ENCODE peak calls at places on chromosomes 3 and 15, in six cellular contexts. H is mammary epithelial cell, Z is neural crest cell, W is AG04449, S is RWPE1, R is glomerular endothelial cell. G is an unnamed sample.

GRCh38 chr3:197195326-197195725 is 103.1 kb downstream of the DLG1 start:
- DNase-seq in H (no peak), Z (no peak), W (no peak), S (no peak), R (no peak), G (no peak)

GRCh38 chr3:70726966-70727365 is 414.5 kb upstream of the MDFIC2 start:
- DNase-seq in H (peak; percentile 57), Z (no peak), W (peak; percentile 38), S (no peak), R (no peak), G (no peak)

GRCh38 chr3:131178710-131179375 is 152.2 kb downstream of the NEK11 start:
- DNase-seq in H (peak; percentile 41), Z (no peak), W (no peak), S (no peak), R (no peak), G (no peak)

GRCh38 chr3:38588995-38589937 is 60.2 kb downstream of the SCN5A start:
- DNase-seq in H (no peak), Z (no peak), W (no peak), S (no peak), R (no peak), G (no peak)

GRCh38 chr3:176650478-176650877 is 546.8 kb downstream of the TBL1XR1 start:
- DNase-seq in H (peak; percentile 57), Z (no peak), W (no peak), S (peak; percentile 8), R (no peak), G (no peak)

GRCh38 chr3:33980252-33980651 is 181.8 kb downstream of the PDCD6IP start:
- DNase-seq in H (peak; percentile 63), Z (no peak), W (peak; percentile 84), S (peak; percentile 48), R (peak; percentile 20), G (peak; percentile 40)

GRCh38 chr3:10620833-10621082 is 115.4 kb upstream of the ATP2B2 start:
- DNase-seq in H (no peak), Z (no peak), W (no peak), S (no peak), R (no peak), G (no peak)

GRCh38 chr15:60121845-60122244 is 117.7 kb downstream of the FOXB1 start:
- DNase-seq in H (no peak), Z (no peak), W (no peak), S (no peak), R (no peak), G (no peak)

GRCh38 chr3:72516361-72516760 is 331.9 kb downstream of the SHQ1 start:
- DNase-seq in H (no peak), Z (no peak), W (no peak), S (no peak), R (no peak), G (no peak)

GRCh38 chr15:59528965-59529402 is 82.6 kb upstream of the GCNT3 start:
- DNase-seq in H (peak; percentile 83), Z (peak; percentile 92), W (peak; percentile 33), S (peak; percentile 82), R (peak; percentile 64), G (peak; percentile 36)

G was measured in dermis microvascular lymphatic vessel endothelial cell.